ENCODE peak calls at places on chromosome 20, in six cellular contexts. A is activated CD4-positive, alpha-beta T cell treated with anti-CD3 and anti-CD28 coated beads, Interleukin-2, amount 10 ng/mL, durations not matched to agents 7 days and 5 days; R is thoracic aorta; N is HS-5; K is cardiac muscle cell; B is HuH-7.5. W is an unnamed sample.

GRCh38 chr20:58438970-58439808 is 50.2 kb downstream of the VAPB start:
- DNase-seq in A (no peak), R (no peak), N (no peak), K (no peak), B (no peak), W (no peak)

GRCh38 chr20:33465536-33466302 is 22.2 kb upstream of the SNTA1 start:
- DNase-seq in A (no peak), R (no peak), N (no peak), K (no peak), B (no peak), W (no peak)

GRCh38 chr20:11217322-11217989 is 543.7 kb upstream of the JAG1 start:
- DNase-seq in A (no peak), R (no peak), N (no peak), K (no peak), B (no peak), W (peak)

GRCh38 chr20:1934578-1935573 is 39.7 kb downstream of the SIRPA start:
- DNase-seq in A (no peak), R (peak), N (peak), K (peak), B (no peak), W (peak)

GRCh38 chr20:63829943-63830820 is 882 bp downstream of the ZBTB46 start:
- DNase-seq in A (no peak), R (no peak), N (no peak), K (peak), B (peak), W (no peak)

GRCh38 chr20:47557218-47557617 is 55.5 kb downstream of the NCOA3 start:
- DNase-seq in A (no peak), R (no peak), N (no peak), K (no peak), B (no peak), W (no peak)

GRCh38 chr20:21522479-21523397 is 8.9 kb upstream of the NKX2-2 start:
- DNase-seq in A (no peak), R (no peak), N (no peak), K (no peak), B (no peak), W (no peak)

GRCh38 chr20:36847710-36848040 is 28.3 kb upstream of the TLDC2 start:
- DNase-seq in A (no peak), R (no peak), N (no peak), K (no peak), B (no peak), W (peak)

GRCh38 chr20:33211817-33212424 is 5.2 kb upstream of the BPIFA3 start:
- DNase-seq in A (peak), R (no peak), N (peak), K (peak), B (peak), W (peak)

GRCh38 chr20:41510224-41510623 is 108.0 kb downstream of the CHD6 start:
- DNase-seq in A (no peak), R (no peak), N (no peak), K (no peak), B (no peak), W (no peak)

GRCh38 chr20:36501367-36502006 is 39.8 kb upstream of the MYL9 start:
- DNase-seq in A (no peak), R (no peak), N (no peak), K (no peak), B (no peak), W (no peak)

GRCh38 chr20:23132930-23133559 is 46.9 kb upstream of the CD93 start:
- DNase-seq in A (no peak), R (no peak), N (no peak), K (no peak), B (no peak), W (no peak)

GRCh38 chr20:43731927-43732326 is 5.1 kb upstream of the GTSF1L start:
- DNase-seq in A (no peak), R (no peak), N (no peak), K (no peak), B (no peak), W (no peak)

GRCh38 chr20:37697314-37697713 is 3.5 kb downstream of the CTNNBL1 start:
- DNase-seq in A (no peak), R (no peak), N (no peak), K (no peak), B (no peak), W (no peak)

GRCh38 chr20:22652685-22653568 is 68.6 kb upstream of the FOXA2 start:
- DNase-seq in A (no peak), R (no peak), N (no peak), K (no peak), B (peak), W (no peak)

GRCh38 chr20:31685853-31686641 is 36.6 kb downstream of the BCL2L1 start:
- DNase-seq in A (no peak), R (no peak), N (no peak), K (no peak), B (no peak), W (no peak)

GRCh38 chr20:483791-484644 is 21.7 kb upstream of the TBC1D20 start:
- DNase-seq in A (no peak), R (no peak), N (no peak), K (no peak), B (no peak), W (no peak)

GRCh38 chr20:19676202-19676601 is 81.9 kb upstream of the RIN2 start:
- DNase-seq in A (no peak), R (no peak), N (no peak), K (no peak), B (no peak), W (no peak)

GRCh38 chr20:32585011-32585518 is at the start of gene NOL4L:
- DNase-seq in A (peak), R (no peak), N (no peak), K (peak), B (peak), W (peak)

GRCh38 chr20:37598611-37599342 is 71.1 kb upstream of the BLCAP start:
- DNase-seq in A (no peak), R (no peak), N (no peak), K (no peak), B (no peak), W (no peak)

GRCh38 chr20:4267242-4267641 is 251.9 kb upstream of the RNF24 start:
- DNase-seq in A (no peak), R (no peak), N (no peak), K (no peak), B (no peak), W (no peak)

GRCh38 chr20:45993197-45993951 is 15.3 kb upstream of the MMP9 start:
- DNase-seq in A (no peak), R (no peak), N (peak), K (peak), B (no peak), W (peak)

GRCh38 chr20:22385602-22386299 is 198.6 kb downstream of the FOXA2 start:
- DNase-seq in A (no peak), R (no peak), N (no peak), K (no peak), B (peak), W (no peak)

GRCh38 chr20:48295966-48296421 is 510.7 kb upstream of the SULF2 start:
- DNase-seq in A (no peak), R (no peak), N (no peak), K (peak), B (no peak), W (peak)

GRCh38 chr20:36575066-36575743 is 1.8 kb downstream of the TGIF2 start:
- DNase-seq in A (peak), R (no peak), N (no peak), K (peak), B (peak), W (peak)

GRCh38 chr20:17654649-17655285 is 27.3 kb downstream of the RRBP1 start:
- DNase-seq in A (no peak), R (no peak), N (no peak), K (peak), B (peak), W (peak)

GRCh38 chr20:10982692-10983091 is 308.9 kb upstream of the JAG1 start:
- DNase-seq in A (no peak), R (peak), N (peak), K (peak), B (peak), W (peak)

GRCh38 chr20:53586640-53587039 is 7.0 kb downstream of the ZNF217 start:
- DNase-seq in A (no peak), R (no peak), N (no peak), K (no peak), B (no peak), W (no peak)

GRCh38 chr20:40866056-40866455 is 162.6 kb upstream of the TOP1 start:
- DNase-seq in A (no peak), R (no peak), N (no peak), K (no peak), B (no peak), W (no peak)

GRCh38 chr20:7974785-7975435 is 34.7 kb upstream of the HAO1 start:
- DNase-seq in A (no peak), R (no peak), N (no peak), K (no peak), B (no peak), W (no peak)

GRCh38 chr20:5402903-5403531 is 86.3 kb upstream of the PROKR2 start:
- DNase-seq in A (peak), R (no peak), N (no peak), K (peak), B (peak), W (peak)

GRCh38 chr20:63740501-63741353 is 1.2 kb downstream of the SLC2A4RG start:
- DNase-seq in A (peak), R (peak), N (peak), K (peak), B (peak), W (peak)

GRCh38 chr20:62704341-62704948 is 4.2 kb upstream of the NTSR1 start:
- DNase-seq in A (no peak), R (peak), N (peak), K (peak), B (peak), W (peak)

W was measured in EH.